ENCODE peak calls at places on chromosomes 16 and 17, in four cellular contexts. One of them, this sample, is unnamed.

GRCh38 chr16:67163903-67164558 is 514 bp upstream of the HSF4 start:
- DNase-seq in endothelial cell of umbilical vein: no peak
- DNase-seq in H1: no peak
- DNase-seq in GM12878: no peak
- DNase-seq in this sample: no peak

GRCh38 chr17:63911657-63912100 is 621 bp upstream of the CSHL1 start:
- DNase-seq in endothelial cell of umbilical vein: peak; percentile 26
- DNase-seq in H1: no peak
- DNase-seq in GM12878: no peak
- DNase-seq in this sample: peak; percentile 16

GRCh38 chr16:67269766-67270165 is 9.6 kb upstream of the PLEKHG4 start:
- DNase-seq in endothelial cell of umbilical vein: peak; percentile 33
- DNase-seq in H1: no peak
- DNase-seq in GM12878: no peak
- DNase-seq in this sample: no peak

GRCh38 chr17:77291591-77292386 is 151.0 kb downstream of the SEC14L1 start:
- DNase-seq in endothelial cell of umbilical vein: no peak
- DNase-seq in H1: no peak
- DNase-seq in GM12878: no peak
- DNase-seq in this sample: no peak

GRCh38 chr16:80066805-80067580 is 466.5 kb upstream of the MAF start:
- DNase-seq in endothelial cell of umbilical vein: no peak
- DNase-seq in H1: no peak
- DNase-seq in GM12878: no peak
- DNase-seq in this sample: no peak

GRCh38 chr17:46881015-46881414 is 29.6 kb downstream of the WNT9B start:
- DNase-seq in endothelial cell of umbilical vein: no peak
- DNase-seq in H1: no peak
- DNase-seq in GM12878: no peak
- DNase-seq in this sample: no peak

GRCh38 chr16:50615891-50616290 is 65.2 kb downstream of the SNX20 start:
- DNase-seq in endothelial cell of umbilical vein: no peak
- DNase-seq in H1: no peak
- DNase-seq in GM12878: no peak
- DNase-seq in this sample: no peak

GRCh38 chr16:15495898-15496297 is 61.5 kb downstream of the BMERB1 start:
- DNase-seq in endothelial cell of umbilical vein: no peak
- DNase-seq in H1: no peak
- DNase-seq in GM12878: no peak
- DNase-seq in this sample: no peak

GRCh38 chr17:80217703-80218362 is 2.3 kb downstream of the SGSH start:
- DNase-seq in endothelial cell of umbilical vein: no peak
- DNase-seq in H1: no peak
- DNase-seq in GM12878: no peak
- DNase-seq in this sample: no peak

GRCh38 chr16:78150233-78150632 is 50.8 kb downstream of the WWOX start:
- DNase-seq in endothelial cell of umbilical vein: no peak
- DNase-seq in H1: no peak
- DNase-seq in GM12878: no peak
- DNase-seq in this sample: no peak

GRCh38 chr16:80640316-80640715 is 99.5 kb downstream of the DYNLRB2 start:
- DNase-seq in endothelial cell of umbilical vein: no peak
- DNase-seq in H1: no peak
- DNase-seq in GM12878: no peak
- DNase-seq in this sample: no peak

GRCh38 chr17:71511266-71511995 is 609.4 kb upstream of the SOX9 start:
- DNase-seq in endothelial cell of umbilical vein: no peak
- DNase-seq in H1: no peak
- DNase-seq in GM12878: no peak
- DNase-seq in this sample: no peak

GRCh38 chr17:9401434-9401833 is 174.2 kb downstream of the STX8 start:
- DNase-seq in endothelial cell of umbilical vein: no peak
- DNase-seq in H1: no peak
- DNase-seq in GM12878: no peak
- DNase-seq in this sample: no peak

GRCh38 chr17:41547921-41548843 is 20.1 kb upstream of the KRT19 start:
- DNase-seq in endothelial cell of umbilical vein: peak; percentile 78
- DNase-seq in H1: no peak
- DNase-seq in GM12878: no peak
- DNase-seq in this sample: peak; percentile 96

GRCh38 chr16:89134269-89134668 is 37.3 kb upstream of the CDH15 start:
- DNase-seq in endothelial cell of umbilical vein: no peak
- DNase-seq in H1: no peak
- DNase-seq in GM12878: no peak
- DNase-seq in this sample: no peak
- TF ChIP-seq POLR2AphosphoS5 in endothelial cell of umbilical vein: no peak
- TF ChIP-seq POLR2AphosphoS5 in H1: no peak
- TF ChIP-seq POLR2AphosphoS5 in GM12878: no peak
- TF ChIP-seq POLR2AphosphoS5 in this sample: no peak

GRCh38 chr17:58402047-58402446 is 15.3 kb downstream of the RNF43 start:
- DNase-seq in endothelial cell of umbilical vein: no peak
- DNase-seq in H1: no peak
- DNase-seq in GM12878: no peak
- DNase-seq in this sample: peak; percentile 85

GRCh38 chr17:58398574-58399266 is 18.6 kb downstream of the RNF43 start:
- DNase-seq in endothelial cell of umbilical vein: no peak
- DNase-seq in H1: no peak
- DNase-seq in GM12878: no peak
- DNase-seq in this sample: no peak

GRCh38 chr17:58401287-58401686 is 16.0 kb downstream of the RNF43 start:
- DNase-seq in endothelial cell of umbilical vein: no peak
- DNase-seq in H1: no peak
- DNase-seq in GM12878: no peak
- DNase-seq in this sample: no peak

GRCh38 chr17:58400826-58401225 is 16.5 kb downstream of the RNF43 start:
- DNase-seq in endothelial cell of umbilical vein: no peak
- DNase-seq in H1: no peak
- DNase-seq in GM12878: no peak
- DNase-seq in this sample: no peak

DNA sequence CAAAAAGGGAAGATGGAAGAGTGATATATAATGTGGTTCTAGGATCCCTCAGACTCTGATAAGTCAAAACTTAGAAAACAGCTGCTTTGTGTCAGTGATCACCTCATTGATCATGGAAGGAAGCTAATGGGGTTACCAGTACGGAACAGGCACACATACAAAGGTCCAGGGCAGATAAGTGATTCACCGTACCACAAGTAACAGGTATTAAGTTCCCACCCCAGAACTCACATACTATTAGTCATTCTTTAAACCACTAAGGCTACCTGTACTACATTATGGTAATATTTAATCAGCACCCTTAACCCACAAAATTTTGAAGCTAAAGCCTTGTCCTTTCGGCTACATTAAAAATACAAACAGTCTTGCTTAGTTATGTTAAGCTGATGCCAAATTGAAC is 17.4 kb downstream of the RNF43 start:
- DNase-seq in endothelial cell of umbilical vein: no peak
- DNase-seq in H1: no peak
- DNase-seq in GM12878: no peak
- DNase-seq in this sample: no peak
- H3K79me2 ChIP-seq in endothelial cell of umbilical vein: no peaks in the 10 kb centered on the region
- H3K79me2 ChIP-seq in H1: no peaks in the 10 kb centered on the region
- H3K79me2 ChIP-seq in GM12878: peaks cover 10% of the 10 kb centered on the region
- H3K79me2 ChIP-seq in this sample: peaks cover 97% of the 10 kb centered on the region

GRCh38 chr16:11133344-11133921 is 122.6 kb downstream of the SOCS1 start:
- DNase-seq in endothelial cell of umbilical vein: peak; percentile 83
- DNase-seq in H1: no peak
- DNase-seq in GM12878: no peak
- DNase-seq in this sample: peak; percentile 79
- TF ChIP-seq POLR2AphosphoS5 in endothelial cell of umbilical vein: peak; percentile 49
- TF ChIP-seq POLR2AphosphoS5 in H1: no peak
- TF ChIP-seq POLR2AphosphoS5 in GM12878: no peak
- TF ChIP-seq POLR2AphosphoS5 in this sample: peak; percentile 26

GRCh38 chr16:68798398-68798797 is 44.9 kb upstream of the TANGO6 start:
- DNase-seq in endothelial cell of umbilical vein: no peak
- DNase-seq in H1: no peak
- DNase-seq in GM12878: no peak
- DNase-seq in this sample: no peak
- H3K79me2 ChIP-seq in endothelial cell of umbilical vein: no peaks in the 10 kb centered on the region
- H3K79me2 ChIP-seq in H1: no peaks in the 10 kb centered on the region
- H3K79me2 ChIP-seq in GM12878: no peaks in the 10 kb centered on the region
- H3K79me2 ChIP-seq in this sample: no peaks in the 10 kb centered on the region

DNA sequence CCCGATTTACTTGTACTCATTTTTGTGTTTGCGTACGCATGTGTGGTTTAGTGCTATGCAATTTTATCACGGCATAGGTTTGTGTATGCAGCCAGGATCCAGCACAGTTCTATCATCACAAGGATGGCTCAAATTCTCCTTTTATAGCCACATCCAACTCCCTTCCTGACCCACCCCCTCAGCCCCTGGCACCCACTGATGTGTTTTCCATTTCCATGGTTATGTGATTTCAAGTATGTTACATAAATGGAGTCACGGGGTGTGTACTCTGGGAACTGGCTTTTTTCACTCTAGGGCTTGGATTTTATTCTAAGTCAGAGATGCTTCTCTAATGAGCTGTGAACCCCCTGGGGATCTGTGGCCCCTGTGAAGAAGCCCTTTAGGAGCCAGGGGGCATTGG is 16.8 kb downstream of the IL4R start:
- DNase-seq in endothelial cell of umbilical vein: peak; percentile 62
- DNase-seq in H1: no peak
- DNase-seq in GM12878: no peak
- DNase-seq in this sample: no peak
- TF ChIP-seq POLR2AphosphoS5 in endothelial cell of umbilical vein: no peak
- TF ChIP-seq POLR2AphosphoS5 in H1: no peak
- TF ChIP-seq POLR2AphosphoS5 in GM12878: no peak
- TF ChIP-seq POLR2AphosphoS5 in this sample: no peak

GRCh38 chr17:28841901-28842281 is 699 bp downstream of the FAM222B start:
- DNase-seq in endothelial cell of umbilical vein: peak; percentile 53
- DNase-seq in H1: no peak
- DNase-seq in GM12878: no peak
- DNase-seq in this sample: no peak

GRCh38 chr17:28843810-28844137 is 1.2 kb upstream of the FAM222B start:
- DNase-seq in endothelial cell of umbilical vein: no peak
- DNase-seq in H1: no peak
- DNase-seq in GM12878: no peak
- DNase-seq in this sample: no peak

GRCh38 chr17:28834420-28834819 is 8.2 kb downstream of the FAM222B start:
- DNase-seq in endothelial cell of umbilical vein: no peak
- DNase-seq in H1: no peak
- DNase-seq in GM12878: no peak
- DNase-seq in this sample: no peak

GRCh38 chr17:28842282-28843012 is at the start of gene FAM222B:
- DNase-seq in endothelial cell of umbilical vein: peak; percentile 87
- DNase-seq in H1: peak; percentile 54
- DNase-seq in GM12878: peak; percentile 51
- DNase-seq in this sample: peak; percentile 47

DNA sequence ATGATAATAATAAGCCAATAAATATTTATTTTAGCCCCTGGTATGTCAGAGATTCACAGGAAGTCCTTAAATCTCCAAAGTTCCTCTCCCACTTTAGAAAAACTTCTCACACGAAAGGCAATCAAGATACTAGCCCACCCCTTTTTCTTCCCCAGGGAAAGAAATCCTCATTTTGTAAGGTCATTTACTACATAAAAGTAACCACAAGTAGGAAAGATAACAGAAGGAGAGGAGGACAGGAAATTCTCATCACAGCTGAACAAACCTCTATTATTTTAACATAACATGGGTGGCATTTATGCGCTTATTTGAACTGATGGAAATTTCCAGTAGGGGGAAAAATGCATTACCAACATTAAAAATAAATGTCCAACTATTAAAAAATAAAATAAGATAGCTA is 3.4 kb downstream of the FAM222B start:
- DNase-seq in endothelial cell of umbilical vein: peak; percentile 54
- DNase-seq in H1: no peak
- DNase-seq in GM12878: no peak
- DNase-seq in this sample: no peak
- H3K79me2 ChIP-seq in endothelial cell of umbilical vein: peaks cover 71% of the 10 kb centered on the region
- H3K79me2 ChIP-seq in H1: peaks cover 11% of the 10 kb centered on the region
- H3K79me2 ChIP-seq in GM12878: peaks cover 28% of the 10 kb centered on the region
- H3K79me2 ChIP-seq in this sample: peaks cover 61% of the 10 kb centered on the region

GRCh38 chr16:71894921-71895678 is at the start of gene IST1:
- DNase-seq in endothelial cell of umbilical vein: peak; percentile 98
- DNase-seq in H1: peak; percentile 88
- DNase-seq in GM12878: peak; percentile 85
- DNase-seq in this sample: peak; percentile 96
- TF ChIP-seq POLR2AphosphoS5 in endothelial cell of umbilical vein: peak; percentile 99
- TF ChIP-seq POLR2AphosphoS5 in H1: peak; percentile 94
- TF ChIP-seq POLR2AphosphoS5 in GM12878: peak; percentile 94
- TF ChIP-seq POLR2AphosphoS5 in this sample: peak; percentile 97

DNA sequence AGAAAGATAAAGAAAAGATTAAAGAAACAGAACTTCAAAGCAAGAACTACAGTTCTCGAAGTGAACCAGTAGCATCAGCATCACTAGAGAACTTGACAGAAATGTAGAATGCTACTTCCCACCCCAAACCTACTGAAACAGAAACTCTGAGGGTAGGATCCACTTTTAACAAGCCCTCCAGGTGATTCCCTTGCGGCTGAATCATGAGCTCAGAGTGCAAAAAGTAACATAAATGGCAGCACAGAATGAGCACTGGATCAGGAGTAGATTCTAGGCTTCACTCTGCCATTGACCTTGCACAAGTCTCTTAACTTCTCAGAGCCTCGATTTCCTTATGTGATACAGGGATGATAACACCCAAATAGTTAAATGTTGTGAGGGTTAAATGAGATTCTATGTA is 5.8 kb downstream of the TOM1L2 start:
- DNase-seq in endothelial cell of umbilical vein: no peak
- DNase-seq in H1: no peak
- DNase-seq in GM12878: peak; percentile 31
- DNase-seq in this sample: no peak
- H3K79me2 ChIP-seq in endothelial cell of umbilical vein: peaks cover 22% of the 10 kb centered on the region
- H3K79me2 ChIP-seq in H1: no peaks in the 10 kb centered on the region
- H3K79me2 ChIP-seq in GM12878: no peaks in the 10 kb centered on the region
- H3K79me2 ChIP-seq in this sample: no peaks in the 10 kb centered on the region

DNA sequence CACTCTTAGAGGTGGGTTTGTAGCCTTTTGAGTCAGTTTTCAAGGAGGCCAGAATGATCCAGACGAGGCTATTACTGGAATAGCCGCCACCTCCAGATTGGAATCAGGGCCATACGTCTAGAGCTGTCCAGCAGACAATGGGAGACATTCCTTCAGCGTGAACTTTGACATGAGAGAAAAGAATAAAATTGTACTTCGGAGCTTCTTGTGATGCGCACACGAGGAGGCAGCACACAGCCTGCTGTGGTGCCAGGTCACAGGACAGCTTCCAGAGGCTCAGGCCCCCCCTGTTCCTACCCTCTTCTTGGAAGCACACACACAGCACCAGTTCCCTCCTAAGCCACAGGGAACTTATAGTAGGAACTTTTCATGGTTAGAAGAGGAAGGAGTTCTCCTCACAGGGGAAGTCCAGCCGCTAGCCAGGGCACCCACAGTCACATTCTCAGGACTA is 81.0 kb downstream of the VPS53 start:
- DNase-seq in endothelial cell of umbilical vein: peak; percentile 78
- DNase-seq in H1: no peak
- DNase-seq in GM12878: no peak
- DNase-seq in this sample: no peak
- TF ChIP-seq POLR2AphosphoS5 in endothelial cell of umbilical vein: no peak
- TF ChIP-seq POLR2AphosphoS5 in H1: no peak
- TF ChIP-seq POLR2AphosphoS5 in GM12878: no peak
- TF ChIP-seq POLR2AphosphoS5 in this sample: no peak

This sample was measured in HCT116.